ENCODE peak calls at places on chromosomes 11 and 22, in ten cellular contexts. Z, C, N, K, M, B, Q, G, P and J are unnamed samples.

GRCh38 chr11:110130642-110131238 is 37.5 kb downstream of the ZC3H12C start:
- DNase-seq in Q (no peak), B (peak), Z (no peak), N (no peak), P (no peak), K (peak), M (no peak), C (no peak), G (no peak), J (no peak)

GRCh38 chr11:86067230-86068137 is 1.4 kb downstream of the PICALM start:
- DNase-seq in B (no peak), P (no peak), K (no peak), M (no peak), Q (no peak), G (no peak), C (no peak), N (no peak), Z (no peak), J (no peak)

GRCh38 chr11:31060880-31061279 is 308.7 kb downstream of the DCDC1 start:
- DNase-seq in Z (no peak), P (no peak), G (no peak), M (no peak), C (no peak), K (peak), B (peak), N (no peak), Q (no peak), J (no peak)

GRCh38 chr11:10319691-10320090 is 14.8 kb downstream of the ADM start:
- DNase-seq in N (no peak), C (no peak), G (no peak), B (no peak), Z (no peak), Q (no peak), P (no peak), K (no peak), M (no peak), J (no peak)

GRCh38 chr11:118142081-118142480 is 10.5 kb downstream of the SCN4B start:
- DNase-seq in K (no peak), B (peak), C (no peak), G (no peak), M (no peak), N (no peak), Q (no peak), Z (no peak), P (no peak), J (no peak)

GRCh38 chr11:74142624-74143023 is 28.2 kb downstream of the C2CD3 start:
- DNase-seq in G (no peak), M (no peak), Q (no peak), K (peak), Z (no peak), C (no peak), N (no peak), B (no peak), P (no peak), J (no peak)

GRCh38 chr11:12066799-12067508 is 43.4 kb upstream of the MICAL2 start:
- DNase-seq in Q (no peak), K (peak), G (peak), N (no peak), B (peak), Z (no peak), M (no peak), C (no peak), P (no peak), J (no peak)

GRCh38 chr22:48823941-48824340 is 1003.7 kb downstream of the BRD1 start:
- DNase-seq in B (no peak), M (no peak), C (no peak), P (peak), K (no peak), N (no peak), Z (no peak), Q (no peak), G (no peak), J (no peak)

GRCh38 chr11:111944139-111944538 is 7.0 kb downstream of the DIXDC1 start:
- DNase-seq in M (no peak), K (peak), N (no peak), G (no peak), Z (no peak), Q (no peak), B (peak), C (no peak), P (no peak), J (no peak)

GRCh38 chr22:30872282-30873041 is 96.1 kb downstream of the MORC2 start:
- DNase-seq in G (no peak), M (peak), B (no peak), C (no peak), Q (no peak), N (no peak), K (no peak), P (peak), Z (no peak), J (no peak)

GRCh38 chr11:74462009-74462408 is 5.3 kb downstream of the KCNE3 start:
- DNase-seq in K (no peak), Q (peak), G (peak), C (no peak), M (peak), P (peak), Z (no peak), B (peak), N (no peak), J (no peak)

GRCh38 chr11:11510939-11511338 is 110.9 kb downstream of the GALNT18 start:
- DNase-seq in Z (no peak), K (peak), C (no peak), G (peak), B (no peak), P (no peak), M (peak), Q (no peak), N (no peak), J (peak)

GRCh38 chr11:11252403-11252802 is 100.6 kb downstream of the CSNK2A3 start:
- DNase-seq in C (no peak), P (no peak), Q (no peak), Z (no peak), N (no peak), M (no peak), K (no peak), B (no peak), G (no peak), J (no peak)

GRCh38 chr11:12853652-12854296 is 155.3 kb upstream of the RASSF10 start:
- DNase-seq in M (no peak), G (peak), C (no peak), Z (no peak), K (peak), B (peak), N (no peak), Q (no peak), P (no peak), J (no peak)

GRCh38 chr22:45227645-45228400 is 12.9 kb downstream of the KIAA0930 start:
- DNase-seq in C (no peak), M (no peak), P (peak), G (no peak), B (no peak), N (no peak), Z (no peak), K (no peak), Q (no peak), J (peak)

GRCh38 chr11:120061036-120061760 is 76.7 kb downstream of the TRIM29 start:
- DNase-seq in B (peak), C (no peak), Z (no peak), M (no peak), K (no peak), N (no peak), P (peak), Q (no peak), G (no peak), J (no peak)

GRCh38 chr22:39135092-39135896 is 17.2 kb downstream of the CBX7 start:
- DNase-seq in Z (no peak), N (peak), P (no peak), G (no peak), Q (peak), K (no peak), B (peak), C (peak), M (peak), J (no peak)

GRCh38 chr11:4926607-4927006 is 2.5 kb upstream of the OR51G1 start:
- DNase-seq in K (peak), G (no peak), C (no peak), Q (no peak), M (no peak), P (no peak), N (no peak), Z (no peak), B (no peak), J (no peak)

GRCh38 chr11:34395916-34396555 is 38.2 kb upstream of the ABTB2 start:
- DNase-seq in B (no peak), Q (no peak), P (no peak), C (no peak), N (no peak), G (no peak), K (peak), M (no peak), Z (no peak), J (no peak)

GRCh38 chr11:117671370-117671769 is 125.6 kb downstream of the DSCAML1 start:
- DNase-seq in K (no peak), N (no peak), P (no peak), Z (no peak), M (no peak), G (no peak), B (no peak), Q (no peak), C (no peak), J (no peak)

GRCh38 chr11:80778432-80778831 is 1337.6 kb upstream of the TENM4 start:
- DNase-seq in Z (no peak), N (no peak), C (no peak), Q (no peak), K (no peak), M (no peak), G (no peak), P (no peak), B (no peak), J (peak)

GRCh38 chr11:2507945-2508749 is 63.3 kb downstream of the KCNQ1 start:
- DNase-seq in C (no peak), B (no peak), P (peak), G (no peak), N (no peak), Q (peak), Z (no peak), K (no peak), M (no peak), J (no peak)

GRCh38 chr11:80529722-80530121 is 1088.9 kb upstream of the TENM4 start:
- DNase-seq in B (no peak), Z (no peak), G (no peak), C (no peak), M (no peak), N (no peak), P (no peak), K (no peak), Q (no peak), J (no peak)

GRCh38 chr11:101960231-101960630 is 43.9 kb upstream of the ANGPTL5 start:
- DNase-seq in N (no peak), K (no peak), Q (no peak), G (no peak), M (no peak), B (peak), Z (no peak), P (no peak), C (no peak), J (no peak)

GRCh38 chr11:102798012-102798746 is at the start of gene MMP1:
- DNase-seq in Z (no peak), K (peak), Q (no peak), P (no peak), G (no peak), B (peak), C (no peak), N (no peak), M (no peak), J (no peak)

GRCh38 chr11:29628584-29628983 is 388.2 kb downstream of the KCNA4 start:
- DNase-seq in P (no peak), Q (no peak), B (no peak), N (no peak), G (no peak), Z (no peak), M (no peak), C (no peak), K (no peak), J (no peak)

GRCh38 chr11:110349109-110349996 is 52.9 kb upstream of the RDX start:
- DNase-seq in C (no peak), Z (no peak), P (no peak), B (peak), G (no peak), N (no peak), M (no peak), K (no peak), Q (no peak), J (peak)

GRCh38 chr11:37747121-37747520 is 1149.1 kb upstream of the RAG2 start:
- DNase-seq in M (no peak), C (no peak), K (peak), Z (no peak), Q (no peak), G (no peak), B (no peak), N (no peak), P (no peak), J (no peak)

GRCh38 chr11:117292616-117293015 is 1.5 kb downstream of the BACE1-AS start:
- DNase-seq in Q (no peak), C (no peak), N (no peak), M (no peak), B (no peak), Z (no peak), K (no peak), P (no peak), G (no peak), J (no peak)

GRCh38 chr11:75198278-75198948 is 42.2 kb upstream of the TPBGL start:
- DNase-seq in P (no peak), B (no peak), N (no peak), Q (no peak), M (no peak), Z (no peak), G (no peak), K (no peak), C (no peak), J (no peak)

GRCh38 chr11:33128739-33129138 is 32.5 kb downstream of the CSTF3 start:
- DNase-seq in B (no peak), K (no peak), G (no peak), M (no peak), P (no peak), N (no peak), Z (no peak), C (no peak), Q (no peak), J (no peak)

GRCh38 chr11:88179141-88179540 is 3.9 kb upstream of the RAB38 start:
- DNase-seq in K (peak), Z (no peak), N (no peak), Q (no peak), C (no peak), M (no peak), B (no peak), P (no peak), G (no peak), J (no peak)

GRCh38 chr11:11605821-11606450 is 15.9 kb downstream of the GALNT18 start:
- DNase-seq in K (no peak), G (no peak), M (no peak), P (no peak), C (no peak), N (no peak), Q (no peak), B (no peak), Z (no peak), J (no peak)

GRCh38 chr11:39732002-39732401 is 1727.5 kb downstream of the LRRC4C start:
- DNase-seq in B (no peak), C (no peak), Z (no peak), M (no peak), Q (no peak), P (no peak), N (no peak), G (no peak), K (no peak), J (no peak)

GRCh38 chr11:106098893-106099553 is 21.6 kb downstream of the AASDHPPT start:
- DNase-seq in C (no peak), G (no peak), Z (no peak), M (no peak), B (no peak), N (no peak), K (no peak), Q (no peak), P (no peak), J (no peak)

GRCh38 chr11:3202759-3203158 is 15.9 kb downstream of the MRGPRG start:
- DNase-seq in P (no peak), Z (no peak), K (no peak), Q (no peak), C (no peak), N (no peak), G (no peak), M (no peak), B (no peak), J (no peak)

GRCh38 chr11:67271548-67272284 is 5.4 kb downstream of the GRK2 start:
- DNase-seq in C (no peak), G (peak), N (peak), K (no peak), B (no peak), Q (peak), M (peak), P (peak), Z (no peak), J (no peak)

GRCh38 chr22:42401562-42402334 is 30.5 kb downstream of the NFAM1 start:
- DNase-seq in M (no peak), K (no peak), G (no peak), P (no peak), B (no peak), N (no peak), C (no peak), Q (no peak), Z (no peak), J (no peak)

GRCh38 chr22:42399315-42400271 is 32.6 kb downstream of the NFAM1 start:
- DNase-seq in K (no peak), Z (no peak), P (no peak), N (no peak), G (no peak), B (peak), Q (no peak), C (no peak), M (peak), J (peak)

GRCh38 chr22:42397332-42398246 is 34.6 kb downstream of the NFAM1 start:
- DNase-seq in K (no peak), P (no peak), Q (no peak), G (no peak), Z (no peak), M (no peak), C (no peak), N (no peak), B (no peak), J (no peak)

GRCh38 chr22:42400811-42401547 is 31.2 kb downstream of the NFAM1 start:
- DNase-seq in G (no peak), B (no peak), M (no peak), Q (no peak), Z (no peak), N (no peak), C (no peak), K (no peak), P (no peak), J (no peak)

DNA sequence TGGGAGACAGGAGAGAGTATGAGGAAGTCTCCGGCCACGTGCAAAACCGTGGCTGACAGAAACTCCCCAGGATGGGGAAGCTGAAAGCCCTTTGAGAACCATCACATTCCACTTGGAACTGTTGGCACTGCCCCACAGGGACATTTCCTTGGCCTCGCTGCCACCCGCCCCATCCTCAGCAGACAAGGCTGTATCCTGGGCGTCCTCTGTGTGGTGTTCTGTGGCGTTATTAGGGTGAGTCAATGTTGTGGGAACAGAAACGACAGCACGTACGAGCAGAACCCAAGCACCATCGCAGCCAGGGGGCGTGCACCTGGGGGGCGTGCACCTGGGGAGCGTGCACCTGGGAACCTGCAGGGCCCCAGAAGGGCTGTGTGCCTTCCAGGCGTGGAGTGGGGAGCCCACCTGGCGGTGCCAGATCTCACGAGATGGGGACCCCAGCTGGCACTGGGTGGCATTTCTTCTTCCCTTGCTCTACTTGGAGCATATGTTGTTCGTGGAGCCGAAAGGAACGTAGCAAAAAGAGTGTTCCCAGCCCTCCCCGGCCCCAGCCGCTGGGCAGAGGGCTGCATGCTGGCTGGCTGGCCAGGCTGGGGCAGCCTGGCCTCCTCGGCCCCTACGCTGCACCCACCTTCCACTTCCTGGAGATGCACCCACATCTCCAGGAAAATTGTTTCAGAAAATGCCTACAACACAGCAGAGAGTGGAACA is 35.4 kb downstream of the NFAM1 start:
- DNase-seq in P (no peak), G (no peak), N (no peak), K (no peak), B (no peak), Q (no peak), Z (no peak), C (no peak), M (no peak), J (no peak)
- H3K27ac ChIP-seq in P (peak), G (no peak), N (no peak), K (no peak), B (no peak), Q (no peak), Z (no peak), C (no peak), M (peak), J (no peak)

DNA sequence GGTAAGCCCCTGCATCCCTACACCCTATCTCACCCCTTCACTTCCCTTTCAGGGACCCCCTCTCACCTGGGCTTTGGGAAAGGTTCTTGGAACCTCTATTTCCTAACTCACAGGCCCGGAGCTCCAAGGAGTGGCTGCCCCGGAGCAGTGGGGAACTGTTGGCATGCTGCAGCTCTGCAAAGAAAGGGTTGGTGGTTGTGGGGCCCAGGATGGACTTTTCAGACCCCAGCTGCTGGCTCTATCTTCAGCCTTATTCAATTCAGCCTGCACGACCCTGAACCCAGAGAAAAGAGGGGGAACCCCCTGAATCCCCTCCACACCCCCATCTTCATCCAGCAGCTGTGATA is 10.0 kb downstream of the ROBO4 start:
- DNase-seq in G (no peak), C (no peak), Q (peak), K (no peak), M (no peak), Z (no peak), P (peak), N (no peak), B (no peak), J (no peak)
- H3K27ac ChIP-seq in G (no peak), C (no peak), Q (no peak), K (no peak), M (no peak), Z (no peak), P (no peak), N (no peak), B (no peak), J (no peak)

GRCh38 chr11:104057908-104058307 is 21.5 kb downstream of the DDI1 start:
- DNase-seq in Z (no peak), M (no peak), C (no peak), G (no peak), K (no peak), Q (no peak), P (no peak), N (no peak), B (no peak), J (no peak)

GRCh38 chr11:104061851-104062521 is 25.5 kb downstream of the DDI1 start:
- DNase-seq in Q (no peak), B (peak), N (no peak), K (peak), C (no peak), Z (no peak), G (no peak), M (no peak), P (no peak), J (no peak)

GRCh38 chr11:104060820-104061219 is 24.4 kb downstream of the DDI1 start:
- DNase-seq in C (no peak), K (no peak), B (peak), N (no peak), M (no peak), Q (no peak), P (no peak), G (no peak), Z (no peak), J (no peak)

GRCh38 chr11:104064016-104064630 is 27.7 kb downstream of the DDI1 start:
- DNase-seq in Q (no peak), G (no peak), K (no peak), B (no peak), Z (no peak), N (no peak), C (no peak), P (no peak), M (no peak), J (peak)

DNA sequence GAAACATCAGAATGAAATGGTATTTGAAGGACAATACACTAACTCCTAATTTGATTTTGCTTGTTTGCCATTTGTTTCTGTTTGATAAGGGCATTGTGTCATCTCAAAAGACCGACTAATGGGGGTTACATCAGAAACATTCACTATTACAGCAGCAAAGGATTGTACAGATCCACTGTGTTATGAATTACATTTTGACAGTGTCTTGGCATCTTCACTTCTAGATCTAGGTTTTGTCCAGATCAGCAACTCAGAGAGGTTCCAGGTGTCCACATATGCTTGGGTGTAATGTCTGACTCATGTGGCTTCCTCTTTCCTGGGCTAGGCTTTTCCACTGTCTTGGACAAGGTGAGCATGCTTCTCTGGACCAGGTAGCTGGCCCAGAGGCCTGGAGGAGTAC is 23.6 kb downstream of the DDI1 start:
- DNase-seq in C (no peak), B (peak), G (no peak), P (no peak), K (peak), Z (no peak), N (no peak), Q (no peak), M (no peak), J (no peak)
- H3K27ac ChIP-seq in C (no peak), B (no peak), G (no peak), P (no peak), K (no peak), Z (no peak), N (no peak), Q (no peak), M (no peak), J (no peak)

GRCh38 chr11:70207531-70208131 is 4.5 kb downstream of the FADD start:
- DNase-seq in N (no peak), M (no peak), K (no peak), Q (no peak), G (no peak), B (no peak), C (no peak), P (no peak), Z (no peak), J (no peak)
- H3K27ac ChIP-seq in N (peak), M (no peak), K (no peak), Q (no peak), G (no peak), B (peak), C (no peak), P (no peak), Z (no peak), J (no peak)